ENCODE peak calls at places on chromosomes 6 and 20, in nine cellular contexts. A is A172; Q is NCI-H1930; M is stimulated activated CD4-positive, alpha-beta T cell treated with anti-CD3 and anti-CD28 coated beads, Interleukin-2, amount 100 ng/mL, for 48 hours; G is HFFc6; U is CD8-positive, alpha-beta memory T cell; X is WTC11; T is HFF-Myc; P is AG08395. L is an unnamed sample.

GRCh38 chr20:32470025-32470861 is 112.1 kb downstream of the ASXL1 start:
- DNase-seq in Q (no peak), U (no peak), M (no peak), P (peak), X (peak), G (peak), T (no peak), A (peak), L (peak)

GRCh38 chr20:25269057-25269832 is 21.4 kb downstream of the PYGB start:
- DNase-seq in T (no peak), M (no peak), X (peak), A (no peak), Q (no peak), P (no peak), G (no peak), U (no peak), L (no peak)

GRCh38 chr6:45500924-45501816 is 123.4 kb upstream of the SUPT3H start:
- DNase-seq in Q (no peak), U (no peak), P (no peak), A (no peak), T (no peak), X (peak), G (no peak), M (no peak), L (peak)

GRCh38 chr6:36692861-36693702 is 4.5 kb upstream of the RAB44 start:
- DNase-seq in A (no peak), M (no peak), T (no peak), X (no peak), P (peak), G (no peak), Q (no peak), U (no peak), L (no peak)

GRCh38 chr20:40506567-40506966 is 182.5 kb downstream of the MAFB start:
- DNase-seq in M (no peak), G (no peak), U (no peak), A (peak), P (peak), Q (no peak), T (peak), X (no peak), L (peak)

GRCh38 chr6:87376643-87377042 is 31.1 kb upstream of the CFAP206 start:
- DNase-seq in U (no peak), M (no peak), Q (no peak), A (no peak), P (no peak), G (no peak), T (no peak), X (no peak), L (no peak)

GRCh38 chr20:39660251-39660650 is 698.1 kb downstream of the DHX35 start:
- DNase-seq in U (no peak), M (no peak), P (no peak), T (no peak), X (no peak), Q (no peak), A (peak), G (no peak), L (peak)

GRCh38 chr6:42349753-42350573 is 101.8 kb downstream of the TRERF1 start:
- DNase-seq in P (peak), X (no peak), U (no peak), A (no peak), M (no peak), T (peak), G (peak), Q (no peak), L (no peak)

GRCh38 chr6:31557443-31558317 is 10.3 kb downstream of the NFKBIL1 start:
- DNase-seq in X (no peak), A (no peak), T (no peak), U (no peak), P (no peak), Q (no peak), G (no peak), M (no peak), L (no peak)

GRCh38 chr20:38073307-38074010 is 39.9 kb downstream of the RPRD1B start:
- DNase-seq in U (no peak), P (peak), A (peak), G (peak), M (peak), X (no peak), Q (peak), T (peak), L (peak)

GRCh38 chr20:21323640-21324039 is 20.5 kb downstream of the XRN2 start:
- DNase-seq in T (peak), P (peak), G (peak), U (no peak), X (no peak), A (peak), M (no peak), Q (no peak), L (peak)

GRCh38 chr6:37694259-37694658 is 3.4 kb downstream of the MDGA1 start:
- DNase-seq in A (no peak), G (no peak), Q (no peak), P (no peak), X (no peak), U (no peak), T (no peak), M (no peak), L (no peak)

GRCh38 chr6:14665827-14666724 is 548.5 kb downstream of the CD83 start:
- DNase-seq in U (no peak), Q (no peak), X (no peak), P (peak), M (peak), A (peak), G (peak), T (peak), L (peak)

GRCh38 chr6:39852324-39852723 is 60.1 kb downstream of the DAAM2 start:
- DNase-seq in U (no peak), T (no peak), P (no peak), M (no peak), Q (no peak), A (no peak), G (no peak), X (no peak), L (no peak)

GRCh38 chr6:81718126-81718525 is 34.4 kb downstream of the TENT5A start:
- DNase-seq in T (no peak), X (no peak), A (no peak), P (no peak), Q (no peak), G (no peak), U (no peak), M (no peak), L (no peak)

GRCh38 chr6:45206793-45207492 is 121.2 kb upstream of the RUNX2 start:
- DNase-seq in G (no peak), Q (no peak), P (no peak), M (no peak), T (no peak), A (no peak), X (no peak), U (no peak), L (no peak)

GRCh38 chr6:41942045-41942851 is 640 bp upstream of the CCND3 start:
- DNase-seq in T (no peak), A (no peak), U (no peak), Q (no peak), M (no peak), G (no peak), P (no peak), X (no peak), L (no peak)

GRCh38 chr6:144023216-144023615 is 15.2 kb upstream of the PLAGL1 start:
- DNase-seq in G (no peak), M (no peak), A (no peak), P (no peak), X (no peak), Q (no peak), T (no peak), U (no peak), L (no peak)

GRCh38 chr6:16286151-16286522 is 47.8 kb downstream of the GMPR start:
- DNase-seq in X (peak), U (no peak), T (peak), Q (no peak), P (peak), G (no peak), M (peak), A (no peak), L (peak)

GRCh38 chr6:34196116-34196832 is 40.4 kb upstream of the HMGA1 start:
- DNase-seq in U (peak), X (peak), G (peak), Q (peak), A (peak), M (peak), T (peak), P (peak), L (peak)

GRCh38 chr6:165728196-165728595 is 65.2 kb upstream of the PDE10A start:
- DNase-seq in G (no peak), X (no peak), A (no peak), M (no peak), P (no peak), U (no peak), Q (no peak), T (no peak), L (no peak)

GRCh38 chr6:33761922-33762629 is 15.4 kb upstream of the IP6K3 start:
- DNase-seq in M (peak), P (peak), T (no peak), U (no peak), X (peak), G (peak), A (peak), Q (no peak), L (peak)

GRCh38 chr20:50285376-50286173 is 94.9 kb downstream of the CEBPB start:
- DNase-seq in X (no peak), U (no peak), A (no peak), T (peak), G (peak), P (peak), Q (no peak), M (no peak), L (no peak)

GRCh38 chr20:45969712-45970634 is 2.0 kb downstream of the ZNF335 start:
- DNase-seq in P (peak), T (peak), A (peak), Q (peak), G (peak), U (no peak), X (peak), M (no peak), L (peak)

GRCh38 chr6:74942130-74942529 is 263.7 kb downstream of the COL12A1 start:
- DNase-seq in M (no peak), G (peak), U (no peak), X (no peak), A (no peak), P (no peak), Q (no peak), T (no peak), L (no peak)

GRCh38 chr20:46137816-46138215 is 19.7 kb downstream of the CD40 start:
- DNase-seq in P (no peak), T (no peak), X (no peak), M (no peak), A (no peak), Q (no peak), U (no peak), G (no peak), L (no peak)

GRCh38 chr20:39133205-39133604 is 171.1 kb downstream of the DHX35 start:
- DNase-seq in T (no peak), A (no peak), P (no peak), U (no peak), M (no peak), G (no peak), Q (no peak), X (no peak), L (no peak)

GRCh38 chr6:32146287-32146686 is 5.5 kb downstream of the PRRT1 start:
- DNase-seq in Q (no peak), U (no peak), G (no peak), X (no peak), M (no peak), P (no peak), A (no peak), T (no peak), L (no peak)

GRCh38 chr20:59403261-59403961 is 103.0 kb downstream of the EDN3 start:
- DNase-seq in T (no peak), G (no peak), U (peak), X (peak), P (peak), Q (peak), A (no peak), M (peak), L (no peak)

GRCh38 chr6:20932284-20932683 is 398.0 kb downstream of the CDKAL1 start:
- DNase-seq in T (no peak), A (no peak), X (no peak), M (no peak), Q (no peak), U (no peak), P (no peak), G (no peak), L (no peak)

GRCh38 chr6:94988701-94989100 is 588.6 kb upstream of the MANEA start:
- DNase-seq in T (no peak), Q (no peak), P (no peak), G (no peak), X (no peak), U (no peak), M (no peak), A (no peak), L (no peak)

GRCh38 chr6:126926926-126927325 is 191.5 kb upstream of the RSPO3 start:
- DNase-seq in T (no peak), Q (no peak), G (no peak), X (peak), P (no peak), A (no peak), M (no peak), U (no peak), L (no peak)

GRCh38 chr20:54214566-54214965 is 6.7 kb downstream of the PFDN4 start:
- DNase-seq in P (no peak), A (no peak), Q (no peak), M (no peak), G (no peak), T (no peak), X (no peak), U (no peak), L (no peak)

GRCh38 chr20:2606507-2607006 is 45.9 kb upstream of the NOP56 start:
- DNase-seq in M (no peak), P (no peak), X (no peak), G (no peak), T (no peak), Q (no peak), U (no peak), A (no peak), L (no peak)

GRCh38 chr6:108944707-108945685 is 96.8 kb downstream of the ARMC2 start:
- DNase-seq in A (no peak), X (no peak), P (peak), T (peak), G (peak), M (no peak), U (no peak), Q (no peak), L (peak)

GRCh38 chr6:168239374-168239773 is 80.2 kb downstream of the DACT2 start:
- DNase-seq in U (no peak), Q (no peak), X (no peak), G (no peak), A (peak), T (no peak), P (no peak), M (no peak), L (no peak)

GRCh38 chr20:55515831-55516230 is 489.5 kb downstream of the CBLN4 start:
- DNase-seq in Q (no peak), U (no peak), P (no peak), T (no peak), X (no peak), M (no peak), A (peak), G (no peak), L (peak)

GRCh38 chr20:54848984-54849538 is 373.7 kb downstream of the DOK5 start:
- DNase-seq in X (no peak), A (no peak), M (no peak), T (no peak), U (no peak), P (no peak), Q (no peak), G (no peak), L (no peak)

GRCh38 chr20:32585011-32585518 is at the start of gene NOL4L:
- DNase-seq in A (no peak), Q (peak), P (no peak), M (no peak), X (peak), U (peak), G (no peak), T (no peak), L (no peak)

GRCh38 chr6:61649845-61650244 is 636.2 kb downstream of the KHDRBS2 start:
- DNase-seq in M (no peak), P (no peak), G (no peak), T (no peak), X (no peak), A (no peak), U (no peak), Q (no peak), L (no peak)